ENCODE peak calls at places on chromosomes 6 and 20, in five cellular contexts. A is WTC11, W is K562, O is GM12878, N is H1. J is an unnamed sample.
A peak's percentile ranks its signal among the peaks of the same experiment; 100 is the strongest.

GRCh38 chr20:53825282-53825681 is 231.6 kb upstream of the ZNF217 start:
- DNase-seq in O (no peak), A (no peak), N (no peak), W (no peak), J (no peak)

GRCh38 chr6:37021356-37022129 is 16.1 kb downstream of the FGD2 start:
- DNase-seq in N (no peak), W (peak; percentile 74), O (no peak), A (peak; percentile 70), J (peak; percentile 37)

GRCh38 chr6:30399390-30400058 is 54.6 kb downstream of the RPP21 start:
- DNase-seq in A (no peak), N (no peak), O (no peak), W (no peak), J (no peak)

GRCh38 chr6:33160728-33161323 is 31.4 kb downstream of the COL11A2 start:
- DNase-seq in N (no peak), A (peak; percentile 40), O (no peak), W (no peak), J (no peak)

GRCh38 chr6:166950443-166950821 is 5.9 kb downstream of the RNASET2 start:
- DNase-seq in N (no peak), W (no peak), A (no peak), O (no peak), J (no peak)

GRCh38 chr6:160950507-160950906 is 41.1 kb upstream of the MAP3K4 start:
- DNase-seq in O (no peak), A (no peak), W (no peak), N (no peak), J (no peak)

GRCh38 chr6:71197267-71197666 is 91.3 kb upstream of the OGFRL1 start:
- DNase-seq in N (no peak), W (no peak), A (no peak), O (no peak), J (no peak)

GRCh38 chr6:112416885-112417284 is 69.8 kb downstream of the RFPL4B start:
- DNase-seq in O (no peak), A (no peak), N (no peak), W (no peak), J (no peak)

GRCh38 chr6:126701799-126702198 is 361.9 kb downstream of the CENPW start:
- DNase-seq in W (no peak), N (no peak), O (no peak), A (no peak), J (no peak)

GRCh38 chr6:88166901-88167624 is 916 bp upstream of the CNR1 start:
- DNase-seq in N (no peak), A (peak; percentile 42), O (no peak), W (no peak), J (no peak)

GRCh38 chr6:16681260-16681873 is 79.9 kb downstream of the ATXN1 start:
- DNase-seq in O (no peak), N (no peak), A (no peak), W (no peak), J (peak; percentile 94)

GRCh38 chr20:2986466-2986865 is 57.0 kb upstream of the GNRH2 start:
- DNase-seq in O (no peak), W (no peak), A (no peak), N (no peak), J (no peak)

GRCh38 chr6:7978736-7979135 is 68.1 kb upstream of the TXNDC5 start:
- DNase-seq in N (no peak), W (no peak), O (no peak), A (no peak), J (no peak)

GRCh38 chr20:2826655-2827054 is 10.5 kb downstream of the TMEM239 start:
- DNase-seq in A (no peak), W (no peak), N (no peak), O (no peak), J (no peak)

GRCh38 chr6:140047321-140047720 is 672.9 kb upstream of the CITED2 start:
- DNase-seq in A (no peak), N (no peak), O (no peak), W (no peak), J (no peak)

GRCh38 chr6:16179970-16180431 is 51.1 kb downstream of the MYLIP start:
- DNase-seq in A (no peak), N (no peak), O (no peak), W (no peak), J (no peak)

GRCh38 chr6:26330835-26331808 is 33.9 kb upstream of the BTN3A2 start:
- DNase-seq in W (peak; percentile 58), N (no peak), O (no peak), A (peak; percentile 56), J (peak; percentile 73)

GRCh38 chr6:68196645-68197044 is 438.4 kb upstream of the ADGRB3 start:
- DNase-seq in O (no peak), A (no peak), N (no peak), W (peak; percentile 41), J (peak; percentile 10)

GRCh38 chr6:134402372-134402984 is 84.6 kb upstream of the SGK1 start:
- DNase-seq in N (no peak), O (no peak), W (no peak), A (no peak), J (no peak)

GRCh38 chr6:159898519-159898918 is 7.7 kb downstream of the MAS1 start:
- DNase-seq in W (no peak), A (no peak), O (no peak), N (no peak), J (no peak)

GRCh38 chr6:169371344-169372144 is 117.9 kb upstream of the THBS2 start:
- DNase-seq in O (no peak), A (peak; percentile 51), W (no peak), N (no peak), J (peak; percentile 50)
- TF ChIP-seq ATF2 in O (no peak), A (no peak), W (no peak), N (no peak), J (no peak)

DNA sequence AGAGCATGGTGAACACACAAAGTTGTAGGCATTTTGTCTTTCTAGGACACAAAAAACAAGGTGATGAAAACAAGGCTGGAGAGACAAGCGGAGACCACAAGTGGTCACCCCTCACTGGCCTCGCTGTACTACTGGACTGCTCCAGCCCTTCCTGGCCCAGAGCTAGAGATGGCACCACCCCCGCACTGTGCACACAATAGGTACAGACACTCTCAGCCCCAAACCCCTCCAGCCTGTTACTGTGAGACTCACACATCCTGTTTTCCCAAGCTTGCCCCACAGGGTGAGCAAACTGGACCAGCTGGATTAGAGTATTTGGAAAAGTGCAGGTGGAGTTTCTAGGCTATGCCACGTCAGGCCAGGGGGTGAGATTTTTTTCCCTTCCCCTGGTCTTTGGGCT is 8.4 kb upstream of the ZSWIM1 start:
- DNase-seq in O (no peak), W (no peak), N (no peak), A (no peak), J (peak; percentile 45)
- TF ChIP-seq ATF2 in O (no peak), W (no peak), N (no peak), A (no peak), J (no peak)

GRCh38 chr6:1315560-1316386 is 3.9 kb downstream of the FOXQ1 start:
- DNase-seq in O (no peak), W (no peak), N (no peak), A (no peak), J (peak; percentile 78)

GRCh38 chr6:1316482-1317220 is 4.8 kb downstream of the FOXQ1 start:
- DNase-seq in A (peak; percentile 69), W (no peak), O (peak; percentile 30), N (no peak), J (peak; percentile 70)

GRCh38 chr6:1318036-1318435 is 6.1 kb downstream of the FOXQ1 start:
- DNase-seq in O (no peak), W (no peak), N (no peak), A (no peak), J (no peak)

GRCh38 chr6:1315201-1315559 is 3.3 kb downstream of the FOXQ1 start:
- DNase-seq in A (no peak), O (no peak), N (no peak), W (no peak), J (no peak)

GRCh38 chr6:1317302-1317815 is 5.5 kb downstream of the FOXQ1 start:
- DNase-seq in O (no peak), W (no peak), A (no peak), N (no peak), J (no peak)
- TF ChIP-seq ATF2 in O (no peak), W (no peak), A (no peak), N (no peak), J (peak; percentile 23)

GRCh38 chr6:157035576-157035975 is 258.4 kb downstream of the ARID1B start:
- DNase-seq in W (no peak), N (no peak), O (no peak), A (no peak), J (no peak)

GRCh38 chr6:157036245-157036681 is 259.1 kb downstream of the ARID1B start:
- DNase-seq in A (no peak), O (no peak), N (no peak), W (peak; percentile 24), J (no peak)

GRCh38 chr6:157033428-157034140 is 256.4 kb downstream of the ARID1B start:
- DNase-seq in O (no peak), A (no peak), W (no peak), N (no peak), J (no peak)

GRCh38 chr6:157032923-157033322 is 255.7 kb downstream of the ARID1B start:
- DNase-seq in N (no peak), A (no peak), O (no peak), W (no peak), J (no peak)

DNA sequence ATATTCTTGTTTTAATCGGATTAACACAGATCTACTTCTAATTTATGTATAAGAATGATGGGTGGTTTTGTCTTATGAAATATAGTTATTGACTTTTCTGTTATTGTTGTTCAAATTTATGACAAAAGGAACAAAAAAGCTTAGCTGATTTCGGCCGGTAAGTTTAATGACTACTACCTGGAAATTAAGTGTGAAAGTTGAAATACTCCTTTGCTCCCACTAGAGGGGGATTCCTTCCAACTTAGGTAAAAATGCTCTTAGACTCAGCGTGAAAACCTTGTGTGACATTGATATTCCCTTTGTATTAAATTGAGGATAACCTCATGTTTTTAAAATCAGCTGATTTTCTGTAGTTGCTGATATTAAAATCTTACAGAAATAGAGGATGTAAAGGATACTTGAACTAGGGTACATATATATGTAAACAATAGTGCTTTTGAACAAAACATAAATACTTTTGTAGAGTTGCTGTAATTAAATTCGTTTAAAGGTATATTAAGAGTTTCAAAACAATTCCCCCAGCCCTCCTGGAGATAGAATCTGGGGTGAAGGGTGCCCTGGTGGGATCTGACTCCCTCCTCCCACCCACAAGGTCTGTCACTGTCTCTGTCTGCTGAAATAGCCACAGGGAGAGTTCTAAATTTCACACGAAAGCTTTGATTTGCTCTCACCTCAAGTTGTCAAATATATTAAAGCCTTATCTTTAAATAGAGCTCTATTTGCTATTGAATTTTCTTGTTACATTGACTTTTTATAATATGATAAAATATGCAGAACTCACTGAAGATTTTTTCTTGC is 257.5 kb downstream of the ARID1B start:
- DNase-seq in A (no peak), N (no peak), O (no peak), W (peak; percentile 66), J (peak; percentile 54)
- TF ChIP-seq ATF2 in A (no peak), N (no peak), O (no peak), W (no peak), J (no peak)